ENCODE peak calls at places on chromosome 20, in seven cellular contexts. O, U, T, V, R, A and X are unnamed samples.

GRCh38 chr20:52801628-52802006 is 170.5 kb upstream of the TSHZ2 start:
- DNase-seq in O (no peak), U (no peak), T (no peak), V (no peak), R (no peak), A (no peak), X (no peak)

GRCh38 chr20:3000852-3001523 is 42.4 kb upstream of the GNRH2 start:
- DNase-seq in O (peak), U (no peak), T (peak), V (no peak), R (peak), A (no peak), X (no peak)

GRCh38 chr20:11324990-11325389 is 592.7 kb upstream of the BTBD3 start:
- DNase-seq in O (no peak), U (no peak), T (no peak), V (no peak), R (no peak), A (no peak), X (no peak)

GRCh38 chr20:36455972-36456625 is 85.2 kb upstream of the MYL9 start:
- DNase-seq in O (no peak), U (no peak), T (no peak), V (no peak), R (no peak), A (no peak), X (no peak)

GRCh38 chr20:37567331-37567665 is 39.6 kb upstream of the BLCAP start:
- DNase-seq in O (no peak), U (no peak), T (no peak), V (no peak), R (no peak), A (no peak), X (no peak)

GRCh38 chr20:34129518-34130162 is 17.6 kb upstream of the EIF2S2 start:
- DNase-seq in O (peak), U (peak), T (peak), V (peak), R (peak), A (peak), X (peak)

GRCh38 chr20:57090590-57091560 is 175.6 kb downstream of the BMP7 start:
- DNase-seq in O (no peak), U (no peak), T (no peak), V (no peak), R (no peak), A (no peak), X (no peak)

GRCh38 chr20:16607364-16608264 is 34.4 kb upstream of the KIF16B start:
- DNase-seq in O (no peak), U (no peak), T (no peak), V (no peak), R (no peak), A (no peak), X (no peak)

GRCh38 chr20:22379472-22379871 is 204.9 kb downstream of the FOXA2 start:
- DNase-seq in O (peak), U (no peak), T (no peak), V (no peak), R (no peak), A (no peak), X (no peak)

GRCh38 chr20:37711987-37712961 is 18.4 kb downstream of the CTNNBL1 start:
- DNase-seq in O (no peak), U (no peak), T (no peak), V (no peak), R (peak), A (no peak), X (no peak)

GRCh38 chr20:43584448-43585138 is 6.1 kb upstream of the IFT52 start:
- DNase-seq in O (peak), U (no peak), T (peak), V (no peak), R (no peak), A (peak), X (no peak)

GRCh38 chr20:50129662-50130345 is 16.9 kb upstream of the UBE2V1 start:
- DNase-seq in O (no peak), U (no peak), T (no peak), V (no peak), R (no peak), A (no peak), X (peak)

GRCh38 chr20:63529861-63530787 is 7.1 kb downstream of the PTK6 start:
- DNase-seq in O (no peak), U (no peak), T (no peak), V (no peak), R (no peak), A (no peak), X (no peak)

GRCh38 chr20:17431621-17432364 is 99.4 kb downstream of the BFSP1 start:
- DNase-seq in O (peak), U (peak), T (peak), V (peak), R (peak), A (peak), X (peak)

GRCh38 chr20:5146302-5146653 is 19.5 kb downstream of the CDS2 start:
- DNase-seq in O (no peak), U (no peak), T (no peak), V (no peak), R (no peak), A (no peak), X (no peak)

GRCh38 chr20:6636209-6637159 is 131.0 kb upstream of the BMP2 start:
- DNase-seq in O (peak), U (no peak), T (peak), V (no peak), R (peak), A (no peak), X (no peak)

GRCh38 chr20:37989601-37990001 is 43.7 kb downstream of the TTI1 start:
- DNase-seq in O (no peak), U (no peak), T (no peak), V (no peak), R (no peak), A (no peak), X (no peak)

GRCh38 chr20:41654884-41655283 is 36.7 kb upstream of the CHD6 start:
- DNase-seq in O (peak), U (no peak), T (peak), V (no peak), R (no peak), A (peak), X (no peak)